ENCODE peak calls at places on chromosomes 12 and 14, in four cellular contexts. One of them, this sample, is unnamed.

GRCh38 chr14:25537846-25538455 is 488.0 kb upstream of the STXBP6 start:
- DNase-seq in endothelial cell: peak; percentile 72
- DNase-seq in gastrocnemius medialis: no peak
- DNase-seq in OCI-LY7: peak; percentile 30
- DNase-seq in this sample: peak; percentile 45

GRCh38 chr12:71046215-71046614 is 111.6 kb downstream of the TSPAN8 start:
- DNase-seq in endothelial cell: no peak
- DNase-seq in gastrocnemius medialis: no peak
- DNase-seq in OCI-LY7: no peak
- DNase-seq in this sample: no peak

GRCh38 chr14:23361320-23361719 is 3.7 kb downstream of the EFS start:
- DNase-seq in endothelial cell: no peak
- DNase-seq in gastrocnemius medialis: no peak
- DNase-seq in OCI-LY7: no peak
- DNase-seq in this sample: no peak

GRCh38 chr12:6333566-6333965 is 8.3 kb downstream of the TNFRSF1A start:
- DNase-seq in endothelial cell: no peak
- DNase-seq in gastrocnemius medialis: no peak
- DNase-seq in OCI-LY7: no peak
- DNase-seq in this sample: no peak

GRCh38 chr12:110813298-110813697 is 33.5 kb upstream of the CCDC63 start:
- DNase-seq in endothelial cell: no peak
- DNase-seq in gastrocnemius medialis: no peak
- DNase-seq in OCI-LY7: no peak
- DNase-seq in this sample: no peak

GRCh38 chr14:35384386-35385041 is 20.0 kb downstream of the NFKBIA start:
- DNase-seq in endothelial cell: no peak
- DNase-seq in gastrocnemius medialis: peak; percentile 77
- DNase-seq in OCI-LY7: no peak
- DNase-seq in this sample: no peak

GRCh38 chr12:85441740-85442139 is 161.7 kb downstream of the ALX1 start:
- DNase-seq in endothelial cell: no peak
- DNase-seq in gastrocnemius medialis: no peak
- DNase-seq in OCI-LY7: no peak
- DNase-seq in this sample: no peak

GRCh38 chr14:48842785-48843184 is 743.4 kb downstream of the RPS29 start:
- DNase-seq in endothelial cell: no peak
- DNase-seq in gastrocnemius medialis: no peak
- DNase-seq in OCI-LY7: no peak
- DNase-seq in this sample: no peak

GRCh38 chr12:130619378-130619970 is 96.6 kb downstream of the RIMBP2 start:
- DNase-seq in endothelial cell: no peak
- DNase-seq in gastrocnemius medialis: no peak
- DNase-seq in OCI-LY7: no peak
- DNase-seq in this sample: no peak

GRCh38 chr12:28367326-28367725 is 177.1 kb downstream of the CCDC91 start:
- DNase-seq in endothelial cell: no peak
- DNase-seq in gastrocnemius medialis: no peak
- DNase-seq in OCI-LY7: no peak
- DNase-seq in this sample: no peak

GRCh38 chr14:35299708-35300107 is 7.5 kb downstream of the PSMA6 start:
- DNase-seq in endothelial cell: no peak
- DNase-seq in gastrocnemius medialis: no peak
- DNase-seq in OCI-LY7: no peak
- DNase-seq in this sample: no peak

GRCh38 chr12:38154096-38155019 is 162.2 kb upstream of the ALG10B start:
- DNase-seq in endothelial cell: no peak
- DNase-seq in gastrocnemius medialis: no peak
- DNase-seq in OCI-LY7: no peak
- DNase-seq in this sample: no peak

GRCh38 chr12:67515679-67516363 is 132.7 kb upstream of the DYRK2 start:
- DNase-seq in endothelial cell: no peak
- DNase-seq in gastrocnemius medialis: peak; percentile 24
- DNase-seq in OCI-LY7: peak; percentile 80
- DNase-seq in this sample: peak; percentile 65

GRCh38 chr12:84135879-84136278 is 776.7 kb downstream of the SLC6A15 start:
- DNase-seq in endothelial cell: no peak
- DNase-seq in gastrocnemius medialis: no peak
- DNase-seq in OCI-LY7: no peak
- DNase-seq in this sample: no peak

GRCh38 chr14:84927096-84927910 is 602.6 kb upstream of the FLRT2 start:
- DNase-seq in endothelial cell: no peak
- DNase-seq in gastrocnemius medialis: no peak
- DNase-seq in OCI-LY7: no peak
- DNase-seq in this sample: peak; percentile 12

GRCh38 chr12:122035292-122035691 is 13.6 kb downstream of the BCL7A start:
- DNase-seq in endothelial cell: no peak
- DNase-seq in gastrocnemius medialis: no peak
- DNase-seq in OCI-LY7: no peak
- DNase-seq in this sample: no peak

GRCh38 chr14:101184562-101184961 is 281.0 kb upstream of the RTL1 start:
- DNase-seq in endothelial cell: no peak
- DNase-seq in gastrocnemius medialis: no peak
- DNase-seq in OCI-LY7: no peak
- DNase-seq in this sample: no peak

GRCh38 chr12:5026342-5026938 is 17.2 kb upstream of the KCNA5 start:
- DNase-seq in endothelial cell: no peak
- DNase-seq in gastrocnemius medialis: no peak
- DNase-seq in OCI-LY7: no peak
- DNase-seq in this sample: no peak

GRCh38 chr12:15289192-15289591 is 33.1 kb upstream of the PTPRO start:
- DNase-seq in endothelial cell: no peak
- DNase-seq in gastrocnemius medialis: no peak
- DNase-seq in OCI-LY7: no peak
- DNase-seq in this sample: no peak

GRCh38 chr14:79332504-79333197 is 878.7 kb downstream of the DIO2 start:
- DNase-seq in endothelial cell: no peak
- DNase-seq in gastrocnemius medialis: no peak
- DNase-seq in OCI-LY7: no peak
- DNase-seq in this sample: no peak

GRCh38 chr12:2058837-2059236 is 6.0 kb downstream of the CACNA1C start:
- DNase-seq in endothelial cell: no peak
- DNase-seq in gastrocnemius medialis: no peak
- DNase-seq in OCI-LY7: no peak
- DNase-seq in this sample: no peak

GRCh38 chr14:50533806-50534205 is 1.4 kb upstream of the MAP4K5 start:
- DNase-seq in endothelial cell: no peak
- DNase-seq in gastrocnemius medialis: no peak
- DNase-seq in OCI-LY7: no peak
- DNase-seq in this sample: no peak

GRCh38 chr14:61219256-61219655 is 61.9 kb downstream of the TMEM30B start:
- DNase-seq in endothelial cell: no peak
- DNase-seq in gastrocnemius medialis: no peak
- DNase-seq in OCI-LY7: no peak
- DNase-seq in this sample: no peak

GRCh38 chr14:88914956-88915355 is 90.5 kb downstream of the TTC8 start:
- DNase-seq in endothelial cell: no peak
- DNase-seq in gastrocnemius medialis: no peak
- DNase-seq in OCI-LY7: no peak
- DNase-seq in this sample: no peak

GRCh38 chr14:104797112-104798044 is 1.8 kb upstream of the AKT1 start:
- DNase-seq in endothelial cell: no peak
- DNase-seq in gastrocnemius medialis: no peak
- DNase-seq in OCI-LY7: no peak
- DNase-seq in this sample: no peak

GRCh38 chr14:45526715-45527549 is 273.9 kb upstream of the MIS18BP1 start:
- DNase-seq in endothelial cell: peak; percentile 64
- DNase-seq in gastrocnemius medialis: peak; percentile 4
- DNase-seq in OCI-LY7: peak; percentile 37
- DNase-seq in this sample: peak; percentile 32

GRCh38 chr12:108592033-108592909 is 5.6 kb downstream of the TMEM119 start:
- DNase-seq in endothelial cell: no peak
- DNase-seq in gastrocnemius medialis: no peak
- DNase-seq in OCI-LY7: no peak
- DNase-seq in this sample: no peak

GRCh38 chr12:26704684-26705475 is 128.1 kb downstream of the ITPR2 start:
- DNase-seq in endothelial cell: no peak
- DNase-seq in gastrocnemius medialis: no peak
- DNase-seq in OCI-LY7: no peak
- DNase-seq in this sample: no peak

GRCh38 chr14:95471526-95472304 is 44.7 kb downstream of the SYNE3 start:
- DNase-seq in endothelial cell: no peak
- DNase-seq in gastrocnemius medialis: no peak
- DNase-seq in OCI-LY7: no peak
- DNase-seq in this sample: no peak

GRCh38 chr14:54759982-54760585 is 142.5 kb downstream of the GCH1 start:
- DNase-seq in endothelial cell: no peak
- DNase-seq in gastrocnemius medialis: no peak
- DNase-seq in OCI-LY7: no peak
- DNase-seq in this sample: no peak

GRCh38 chr12:1007994-1008393 is 17.0 kb downstream of the ERC1 start:
- DNase-seq in endothelial cell: no peak
- DNase-seq in gastrocnemius medialis: no peak
- DNase-seq in OCI-LY7: no peak
- DNase-seq in this sample: no peak

GRCh38 chr14:79965896-79966295 is 245.4 kb downstream of the DIO2 start:
- DNase-seq in endothelial cell: no peak
- DNase-seq in gastrocnemius medialis: no peak
- DNase-seq in OCI-LY7: no peak
- DNase-seq in this sample: no peak

GRCh38 chr14:90019824-90020523 is 41.8 kb upstream of the KCNK13 start:
- DNase-seq in endothelial cell: no peak
- DNase-seq in gastrocnemius medialis: no peak
- DNase-seq in OCI-LY7: no peak
- DNase-seq in this sample: no peak

GRCh38 chr12:80313184-80313583 is 130.9 kb upstream of the PTPRQ start:
- DNase-seq in endothelial cell: no peak
- DNase-seq in gastrocnemius medialis: no peak
- DNase-seq in OCI-LY7: no peak
- DNase-seq in this sample: no peak

GRCh38 chr12:58787021-58787760 is 133.1 kb downstream of the LRIG3 start:
- DNase-seq in endothelial cell: no peak
- DNase-seq in gastrocnemius medialis: no peak
- DNase-seq in OCI-LY7: no peak
- DNase-seq in this sample: no peak

GRCh38 chr14:33408291-33408690 is 469.6 kb downstream of the NPAS3 start:
- DNase-seq in endothelial cell: no peak
- DNase-seq in gastrocnemius medialis: no peak
- DNase-seq in OCI-LY7: no peak
- DNase-seq in this sample: peak; percentile 64

GRCh38 chr14:79199217-79199616 is 1012.1 kb downstream of the DIO2 start:
- DNase-seq in endothelial cell: no peak
- DNase-seq in gastrocnemius medialis: no peak
- DNase-seq in OCI-LY7: no peak
- DNase-seq in this sample: no peak